ENCODE peak calls at places on chromosomes 3 and 15, in six cellular contexts. V, A, Y, R, C and B are unnamed samples. For H3K4me1, the result is how much of the 10 kb centered on the place peaks cover.

GRCh38 chr3:181703701-181704420 is 7.9 kb upstream of the SOX2 start:
- DNase-seq in V (peak), A (no peak), Y (no peak), R (no peak), C (no peak), B (no peak)

GRCh38 chr3:107205354-107205753 is 171.9 kb upstream of the CCDC54 start:
- DNase-seq in V (peak), A (no peak), Y (no peak), R (no peak), C (no peak), B (no peak)

GRCh38 chr3:31244929-31245817 is 287.6 kb upstream of the STT3B start:
- DNase-seq in V (no peak), A (no peak), Y (no peak), R (no peak), C (no peak), B (no peak)

GRCh38 chr3:186003610-186004009 is 65.8 kb upstream of the TRA2B start:
- DNase-seq in V (no peak), A (no peak), Y (no peak), R (no peak), C (no peak), B (no peak)

GRCh38 chr3:173553635-173554280 is 156.2 kb downstream of the NLGN1 start:
- DNase-seq in V (peak), A (peak), Y (no peak), R (no peak), C (no peak), B (no peak)

GRCh38 chr3:135907422-135908165 is 57.9 kb upstream of the PPP2R3A start:
- DNase-seq in V (no peak), A (no peak), Y (no peak), R (no peak), C (no peak), B (no peak)

GRCh38 chr3:15520804-15521572 is 518 bp downstream of the COLQ start:
- DNase-seq in V (no peak), A (no peak), Y (no peak), R (no peak), C (no peak), B (no peak)

GRCh38 chr15:95558131-95558530 is 772.4 kb upstream of the NR2F2 start:
- DNase-seq in V (no peak), A (no peak), Y (no peak), R (no peak), C (no peak), B (no peak)

GRCh38 chr15:41980654-41981323 is 8.4 kb upstream of the EHD4 start:
- DNase-seq in V (no peak), A (no peak), Y (no peak), R (no peak), C (no peak), B (no peak)

GRCh38 chr3:133570139-133570936 is 3.1 kb upstream of the CDV3 start:
- DNase-seq in V (peak), A (peak), Y (no peak), R (no peak), C (no peak), B (no peak)

GRCh38 chr3:114758828-114759709 is 388.0 kb downstream of the ZBTB20 start:
- DNase-seq in V (no peak), A (peak), Y (peak), R (no peak), C (no peak), B (no peak)

GRCh38 chr3:172029425-172030128 is 9.8 kb upstream of the FNDC3B start:
- DNase-seq in V (no peak), A (no peak), Y (no peak), R (no peak), C (no peak), B (no peak)

DNA sequence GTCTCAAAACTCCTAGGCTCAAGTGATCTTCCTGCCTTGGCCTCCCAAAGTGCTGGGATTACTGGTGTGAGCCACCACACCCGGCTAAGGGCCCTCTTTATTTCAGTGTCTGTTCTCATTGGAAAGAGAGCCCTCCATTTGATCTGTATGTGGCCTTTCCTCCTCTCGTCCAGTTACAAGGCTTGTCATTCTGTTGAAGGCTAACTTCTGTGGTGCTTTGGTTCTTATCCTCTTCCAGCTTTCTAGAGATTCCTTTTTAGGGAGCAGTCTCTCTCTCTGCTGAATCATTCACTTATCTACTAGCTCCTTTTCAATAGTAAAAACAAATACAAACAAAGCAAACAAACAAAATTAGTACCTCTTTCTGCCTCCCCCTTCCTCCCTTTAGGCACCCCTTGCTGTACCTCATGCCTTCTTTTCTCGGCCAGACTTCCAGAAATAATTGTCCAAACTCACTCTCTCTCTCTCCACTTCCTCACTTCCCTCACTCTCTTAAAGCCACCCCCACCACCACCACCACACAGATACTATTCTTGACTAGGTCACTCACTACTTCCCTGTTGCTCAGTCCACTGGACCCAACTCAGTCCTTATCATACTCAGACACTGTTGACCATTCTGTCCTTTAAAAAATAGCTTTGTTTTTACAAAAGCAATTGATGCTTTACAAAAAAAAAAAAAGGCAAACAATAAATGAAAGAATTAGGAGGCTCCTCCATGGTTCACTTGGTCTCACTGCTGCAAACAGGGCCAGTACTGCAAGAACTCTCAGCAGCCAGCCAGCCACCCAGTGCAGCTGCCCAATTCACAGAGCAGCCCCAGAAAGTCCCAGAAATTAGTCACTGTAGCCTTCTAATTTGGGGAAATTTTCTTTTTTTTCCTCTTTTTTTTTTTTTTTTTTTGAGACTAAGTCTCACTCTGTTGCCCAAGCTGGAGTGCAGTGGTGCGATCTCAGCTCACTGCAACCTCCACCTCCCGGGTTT is 31.7 kb upstream of the RAB11A start:
- DNase-seq in V (no peak), A (no peak), Y (no peak), R (no peak), C (no peak), B (no peak)
- H3K4me1 ChIP-seq in V (under half), A (under half), Y (under half), R (under half), C (under half), B (under half)

GRCh38 chr3:49385617-49386016 is 26.2 kb downstream of the RHOA start:
- DNase-seq in V (no peak), A (no peak), Y (no peak), R (no peak), C (no peak), B (no peak)
- H3K4me1 ChIP-seq in V (under half), A (under half), Y (under half), R (under half), C (under half), B (under half)

GRCh38 chr15:80695099-80695910 is at the start of gene ABHD17C:
- DNase-seq in V (peak), A (peak), Y (peak), R (peak), C (peak), B (peak)
- H3K4me1 ChIP-seq in V (under half), A (under half), Y (under half), R (under half), C (under half), B (under half)

DNA sequence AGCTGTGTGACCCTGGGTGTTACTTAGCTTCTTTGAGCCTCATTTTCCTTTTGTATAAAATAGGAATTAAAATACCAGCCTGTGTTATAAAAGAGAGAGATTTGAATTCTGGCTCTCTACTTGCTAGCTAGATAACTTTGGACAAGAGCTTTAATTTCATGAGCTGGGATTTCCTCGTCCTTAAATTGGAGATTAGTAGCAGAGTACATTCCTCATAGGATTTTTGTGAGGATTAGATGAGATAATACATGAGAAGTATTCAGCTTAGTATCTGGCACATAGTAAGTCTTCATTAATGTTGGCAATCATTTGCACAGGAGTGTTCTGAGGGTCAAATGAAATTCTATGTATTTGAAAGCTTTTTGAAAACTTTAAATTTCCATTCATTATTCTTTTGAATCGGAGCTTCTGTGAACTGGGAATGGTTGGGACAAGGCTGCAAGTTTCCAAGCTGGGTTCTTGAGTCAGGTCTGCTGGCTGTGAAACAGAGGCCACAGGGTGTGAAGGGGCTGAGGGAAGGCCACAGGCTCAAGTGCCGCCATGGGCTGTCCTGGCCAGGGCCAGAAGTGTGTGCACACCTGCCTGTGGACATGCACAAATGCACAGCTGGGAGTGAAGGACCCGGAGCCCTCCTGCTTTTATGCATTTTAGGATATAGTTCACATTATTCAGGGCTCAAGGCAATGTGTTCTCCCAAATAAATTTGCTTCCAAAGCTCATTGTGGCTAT is 17.2 kb downstream of the ALPK3 start:
- DNase-seq in V (peak), A (no peak), Y (no peak), R (no peak), C (no peak), B (no peak)
- H3K4me1 ChIP-seq in V (under half), A (under half), Y (under half), R (under half), C (under half), B (under half)

DNA sequence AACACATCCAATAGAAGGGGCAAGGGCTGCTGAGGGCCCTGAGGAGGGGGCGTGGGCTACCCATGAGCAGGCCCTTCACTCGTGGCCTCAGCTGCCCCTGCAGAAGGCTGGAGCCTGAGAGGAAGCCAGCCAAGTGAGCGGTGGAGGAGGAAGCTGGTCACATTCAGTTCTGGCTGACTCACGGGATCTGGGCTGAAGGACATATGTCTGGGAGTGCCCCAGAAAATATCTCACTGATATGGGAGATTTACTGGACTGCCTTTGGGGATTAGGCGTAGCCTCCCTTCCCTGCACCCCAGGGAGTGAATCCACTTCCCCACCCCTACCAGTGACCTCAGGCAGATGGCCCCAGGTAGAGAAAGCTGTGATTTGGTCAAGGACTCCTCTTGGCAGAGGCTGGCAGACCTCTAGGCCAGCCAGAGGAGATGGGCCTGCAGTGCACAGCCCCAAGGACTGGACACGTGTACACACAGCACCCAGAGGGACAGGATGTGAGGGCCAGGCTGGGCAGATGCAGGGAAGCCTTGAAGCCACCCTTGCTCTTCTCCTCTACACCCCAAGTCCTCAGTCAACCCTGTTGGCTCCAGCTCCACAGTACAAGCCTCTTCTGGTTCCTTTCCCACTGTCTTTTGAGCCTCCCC is 14.2 kb upstream of the ANKDD1A start:
- DNase-seq in V (no peak), A (no peak), Y (no peak), R (peak), C (peak), B (peak)
- H3K4me1 ChIP-seq in V (under half), A (under half), Y (under half), R (under half), C (under half), B (under half)

GRCh38 chr15:60376677-60377095 is 21.1 kb downstream of the ANXA2 start:
- DNase-seq in V (no peak), A (no peak), Y (no peak), R (no peak), C (no peak), B (no peak)

GRCh38 chr15:60383008-60383694 is 14.6 kb downstream of the ANXA2 start:
- DNase-seq in V (no peak), A (no peak), Y (no peak), R (no peak), C (no peak), B (no peak)

GRCh38 chr15:60375255-60375809 is 22.5 kb downstream of the ANXA2 start:
- DNase-seq in V (no peak), A (no peak), Y (no peak), R (no peak), C (no peak), B (no peak)

GRCh38 chr15:60381148-60381788 is 16.5 kb downstream of the ANXA2 start:
- DNase-seq in V (no peak), A (no peak), Y (no peak), R (no peak), C (no peak), B (no peak)

DNA sequence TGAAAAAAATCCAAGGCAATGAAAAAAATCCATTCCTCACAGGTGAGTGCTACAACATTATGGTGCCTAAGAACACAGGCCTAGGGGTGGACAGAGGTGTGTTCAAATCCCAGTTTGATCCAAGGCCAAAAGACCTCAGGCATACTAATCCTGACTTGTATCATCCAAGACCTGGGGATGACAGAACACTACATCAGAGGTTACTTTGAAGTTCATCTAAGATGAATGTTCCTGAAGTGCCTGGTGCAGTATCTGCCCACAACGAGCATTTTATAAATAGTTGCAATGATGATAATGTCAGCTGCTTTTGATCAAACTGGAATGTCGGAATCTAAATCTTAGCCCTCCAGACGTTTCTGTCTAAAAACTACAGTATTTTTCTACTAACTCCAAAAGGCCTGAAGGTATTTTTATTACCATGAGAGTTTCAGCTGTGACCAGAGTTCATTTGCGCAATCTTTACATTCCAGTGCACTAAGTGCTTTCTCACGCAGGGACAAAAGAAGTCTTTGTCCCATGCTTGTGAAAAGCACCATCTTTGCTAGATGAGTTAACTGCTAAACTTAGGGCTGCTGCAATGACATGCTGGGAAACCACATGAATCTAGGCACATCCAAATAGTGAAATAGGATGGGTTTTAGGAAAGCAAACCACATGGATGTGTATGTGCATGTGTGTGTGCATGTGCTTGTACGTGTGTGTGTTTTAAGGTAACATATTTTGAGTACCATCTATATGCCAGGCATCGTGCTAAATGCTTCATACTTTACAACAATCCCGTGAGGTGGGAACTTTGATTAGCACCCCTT is 18.1 kb downstream of the ANXA2 start:
- DNase-seq in V (peak), A (peak), Y (no peak), R (no peak), C (no peak), B (no peak)
- H3K4me1 ChIP-seq in V (under half), A (under half), Y (under half), R (under half), C (under half), B (under half)

GRCh38 chr3:60707452-60708020 is 543.7 kb downstream of the FHIT start:
- DNase-seq in V (no peak), A (no peak), Y (no peak), R (no peak), C (no peak), B (no peak)
- H3K4me1 ChIP-seq in V (under half), A (under half), Y (under half), R (under half), C (under half), B (under half)

GRCh38 chr3:194730369-194730768 is 44.7 kb downstream of the FAM43A start:
- DNase-seq in V (peak), A (peak), Y (no peak), R (no peak), C (no peak), B (no peak)

GRCh38 chr3:194725346-194725745 is 39.7 kb downstream of the FAM43A start:
- DNase-seq in V (no peak), A (no peak), Y (no peak), R (no peak), C (no peak), B (no peak)

GRCh38 chr3:194723846-194724618 is 38.3 kb downstream of the FAM43A start:
- DNase-seq in V (no peak), A (no peak), Y (no peak), R (no peak), C (no peak), B (no peak)

GRCh38 chr3:194728986-194729385 is 43.3 kb downstream of the FAM43A start:
- DNase-seq in V (no peak), A (no peak), Y (no peak), R (no peak), C (no peak), B (no peak)

GRCh38 chr3:194727435-194728128 is 41.9 kb downstream of the FAM43A start:
- DNase-seq in V (no peak), A (no peak), Y (no peak), R (no peak), C (no peak), B (no peak)
- H3K4me1 ChIP-seq in V (under half), A (under half), Y (under half), R (under half), C (under half), B (under half)